ENCODE peak calls at places on chromosome 20, in ten cellular contexts. A is NCI-H748 treated with DMSO at 0.1 percent for 48 hours; P is transverse colon; R is EL; Q is Calu3; C is GM12891; E is CD8-positive, alpha-beta memory T cell; T is AG08396; B is NCI-H1105; G is heart left ventricle. U is an unnamed sample.

GRCh38 chr20:63917811-63918210 is 22.9 kb downstream of the DNAJC5 start:
- DNase-seq in R (no peak), B (no peak), T (no peak), Q (no peak), P (no peak), A (no peak), C (no peak), G (no peak), E (no peak), U (no peak)

GRCh38 chr20:22442318-22442717 is 142.1 kb downstream of the FOXA2 start:
- DNase-seq in E (no peak), T (no peak), G (no peak), P (no peak), B (no peak), Q (no peak), A (no peak), C (no peak), R (no peak), U (no peak)

GRCh38 chr20:62066983-62067433 is 1.3 kb upstream of the TAF4 start:
- DNase-seq in P (peak), G (no peak), T (peak), E (no peak), A (no peak), B (no peak), R (peak), C (no peak), Q (no peak), U (no peak)

GRCh38 chr20:25551413-25552210 is 33.7 kb downstream of the NINL start:
- DNase-seq in C (no peak), G (no peak), Q (no peak), P (no peak), E (no peak), B (no peak), A (no peak), T (no peak), R (no peak), U (no peak)

GRCh38 chr20:35742741-35743523 is 872 bp upstream of the RBM39 start:
- DNase-seq in G (no peak), P (no peak), T (no peak), Q (no peak), E (no peak), B (no peak), R (peak), A (peak), C (no peak), U (no peak)

GRCh38 chr20:57001126-57001767 is 265.2 kb downstream of the BMP7 start:
- DNase-seq in C (no peak), E (no peak), R (no peak), P (no peak), T (no peak), B (no peak), A (no peak), Q (no peak), G (no peak), U (no peak)

GRCh38 chr20:36856691-36857635 is 19.0 kb upstream of the TLDC2 start:
- DNase-seq in Q (no peak), P (no peak), E (no peak), B (no peak), A (no peak), R (peak), T (no peak), G (peak), C (no peak), U (peak)

GRCh38 chr20:45993197-45993951 is 15.3 kb upstream of the MMP9 start:
- DNase-seq in B (no peak), P (peak), G (peak), E (no peak), Q (peak), A (no peak), T (no peak), R (peak), C (no peak), U (no peak)

GRCh38 chr20:6623989-6624388 is 143.5 kb upstream of the BMP2 start:
- DNase-seq in Q (no peak), C (no peak), E (no peak), R (no peak), P (no peak), T (no peak), A (no peak), B (no peak), G (no peak), U (no peak)

GRCh38 chr20:38926142-38926933 is at the start of gene FAM83D:
- DNase-seq in G (peak), P (peak), T (peak), E (peak), Q (peak), R (peak), B (peak), C (peak), A (peak), U (peak)

GRCh38 chr20:37353285-37353849 is 7.4 kb downstream of the SRC start:
- DNase-seq in G (no peak), T (no peak), R (no peak), C (no peak), P (no peak), B (no peak), Q (no peak), A (no peak), E (no peak), U (no peak)

GRCh38 chr20:28616354-28616753 is 2641.1 kb upstream of the DEFB115 start:
- DNase-seq in A (no peak), R (no peak), P (no peak), C (no peak), T (no peak), E (no peak), B (no peak), G (no peak), Q (no peak), U (no peak)

GRCh38 chr20:53949319-53949839 is 121.0 kb downstream of the BCAS1 start:
- DNase-seq in Q (peak), A (no peak), G (peak), P (peak), B (no peak), C (no peak), E (peak), T (peak), R (peak), U (peak)

GRCh38 chr20:37383229-37383989 is 37.5 kb downstream of the SRC start:
- DNase-seq in B (no peak), R (peak), T (no peak), A (no peak), E (peak), Q (peak), G (peak), P (no peak), C (no peak), U (no peak)

GRCh38 chr20:45998761-45999160 is 9.9 kb upstream of the MMP9 start:
- DNase-seq in C (no peak), E (no peak), R (no peak), P (no peak), Q (no peak), B (no peak), T (no peak), G (no peak), A (no peak), U (no peak)

GRCh38 chr20:64037199-64037497 is 1.2 kb downstream of the C20orf204 start:
- DNase-seq in G (no peak), C (no peak), R (no peak), T (no peak), E (no peak), B (no peak), Q (no peak), A (no peak), P (no peak), U (no peak)

GRCh38 chr20:63461364-63461763 is 11.1 kb downstream of the KCNQ2 start:
- DNase-seq in T (peak), E (no peak), A (no peak), B (no peak), P (no peak), C (peak), R (no peak), Q (peak), G (no peak), U (no peak)

GRCh38 chr20:57071283-57071701 is 195.1 kb downstream of the BMP7 start:
- DNase-seq in T (no peak), B (peak), C (no peak), R (no peak), Q (no peak), G (no peak), P (no peak), A (peak), E (no peak), U (no peak)

GRCh38 chr20:11170565-11170964 is 496.8 kb upstream of the JAG1 start:
- DNase-seq in B (no peak), C (no peak), E (no peak), Q (no peak), T (no peak), G (no peak), A (no peak), R (peak), P (no peak), U (no peak)

GRCh38 chr20:50471231-50471630 is 39.0 kb upstream of the PTPN1 start:
- DNase-seq in P (no peak), A (no peak), Q (peak), T (no peak), G (no peak), E (no peak), R (no peak), C (no peak), B (peak), U (no peak)

GRCh38 chr20:59031326-59032022 is 661 bp downstream of the ATP5F1E start:
- DNase-seq in R (no peak), A (no peak), B (no peak), E (no peak), G (no peak), T (no peak), P (no peak), Q (no peak), C (no peak), U (no peak)

GRCh38 chr20:63235399-63235983 is at the start of gene BIRC7:
- DNase-seq in T (no peak), P (no peak), Q (no peak), A (no peak), B (no peak), E (no peak), G (no peak), R (no peak), C (no peak), U (no peak)

GRCh38 chr20:10369723-10370090 is 64.3 kb downstream of the MKKS start:
- DNase-seq in T (no peak), Q (peak), C (no peak), B (no peak), E (no peak), G (no peak), A (no peak), R (peak), P (peak), U (no peak)

GRCh38 chr20:19212524-19213502 is at the start of gene SLC24A3:
- DNase-seq in R (peak), C (peak), G (peak), E (no peak), A (peak), T (peak), B (peak), P (peak), Q (peak), U (no peak)

GRCh38 chr20:17390655-17391054 is 140.5 kb downstream of the BFSP1 start:
- DNase-seq in B (no peak), Q (no peak), G (no peak), E (no peak), R (no peak), T (no peak), A (no peak), C (no peak), P (no peak), U (no peak)

GRCh38 chr20:21981179-21981578 is 275.7 kb downstream of the PAX1 start:
- DNase-seq in C (no peak), T (no peak), P (no peak), Q (no peak), A (no peak), R (no peak), B (no peak), G (no peak), E (no peak), U (no peak)

GRCh38 chr20:51650685-51651134 is 108.2 kb upstream of the NFATC2 start:
- DNase-seq in R (peak), G (no peak), Q (no peak), E (no peak), C (no peak), T (peak), P (no peak), B (no peak), A (no peak), U (no peak)

GRCh38 chr20:43947316-43947710 is 32.7 kb downstream of the TOX2 start:
- DNase-seq in T (no peak), C (no peak), P (no peak), A (no peak), G (no peak), Q (no peak), E (no peak), B (no peak), R (no peak), U (no peak)

GRCh38 chr20:1761116-1761515 is 103.5 kb upstream of the SIRPG start:
- DNase-seq in P (no peak), E (no peak), Q (no peak), G (no peak), C (no peak), A (no peak), B (no peak), R (peak), T (peak), U (no peak)

GRCh38 chr20:57070296-57070695 is 196.1 kb downstream of the BMP7 start:
- DNase-seq in G (no peak), E (no peak), P (no peak), T (no peak), B (no peak), C (no peak), A (no peak), R (no peak), Q (no peak), U (no peak)

GRCh38 chr20:44589522-44589921 is 7.1 kb downstream of the PKIG start:
- DNase-seq in R (no peak), Q (no peak), B (no peak), E (no peak), P (no peak), T (no peak), C (no peak), A (no peak), G (no peak), U (no peak)

GRCh38 chr20:57053798-57054552 is 212.5 kb downstream of the BMP7 start:
- DNase-seq in C (no peak), Q (no peak), P (no peak), A (no peak), B (no peak), R (no peak), T (no peak), G (no peak), E (no peak), U (no peak)

GRCh38 chr20:5065489-5066383 is 54.0 kb downstream of the PCNA start:
- DNase-seq in R (peak), G (peak), B (no peak), E (no peak), Q (peak), A (no peak), T (peak), P (peak), C (no peak), U (no peak)

GRCh38 chr20:8220716-8221115 is 88.7 kb downstream of the PLCB1 start:
- DNase-seq in G (no peak), R (no peak), Q (no peak), C (no peak), E (no peak), B (no peak), P (no peak), A (no peak), T (no peak), U (no peak)

GRCh38 chr20:64049060-64049886 is at the start of gene SOX18:
- DNase-seq in G (peak), C (no peak), A (no peak), R (peak), Q (peak), P (no peak), T (no peak), B (no peak), E (no peak), U (no peak)

GRCh38 chr20:19802492-19803158 is 44.6 kb downstream of the RIN2 start:
- DNase-seq in G (no peak), T (no peak), B (peak), C (no peak), Q (peak), R (peak), P (no peak), E (no peak), A (no peak), U (no peak)

GRCh38 chr20:50193851-50194830 is 3.5 kb downstream of the CEBPB start:
- DNase-seq in A (no peak), C (no peak), T (no peak), E (no peak), G (no peak), P (no peak), B (no peak), Q (no peak), R (peak), U (no peak)